ENCODE peak calls at places on chromosomes 13 and 19, in ten cellular contexts. L is effector memory CD8-positive, alpha-beta T cell; Z is T-helper 17 cell; Q is activated CD8-positive, alpha-beta memory T cell treated with anti-CD3 and anti-CD28 coated beads for 24 hours; N is fibroblast of lung; K is activated CD4-positive, CD25-positive, alpha-beta regulatory T cell; M is amniotic epithelial cell; T is NCI-H1048; F is RWPE1; O is NCI-H524. V is an unnamed sample.

GRCh38 chr13:43720780-43721397 is 65.9 kb downstream of the ENOX1 start:
- DNase-seq in L (no peak), Z (no peak), Q (no peak), N (no peak), K (no peak), M (peak), T (no peak), F (no peak), O (no peak), V (no peak)

GRCh38 chr13:52411629-52412028 is 5.7 kb upstream of the THSD1 start:
- DNase-seq in L (no peak), Z (no peak), Q (no peak), N (peak), K (no peak), M (peak), T (no peak), F (peak), O (no peak), V (no peak)

GRCh38 chr13:102484329-102484728 is 82.5 kb upstream of the FGF14 start:
- DNase-seq in L (no peak), Z (no peak), Q (no peak), N (peak), K (no peak), M (peak), T (no peak), F (peak), O (peak), V (peak)

GRCh38 chr13:109974354-109974753 is 188.0 kb upstream of the IRS2 start:
- DNase-seq in L (no peak), Z (no peak), Q (no peak), N (peak), K (no peak), M (no peak), T (no peak), F (no peak), O (no peak), V (no peak)

GRCh38 chr19:1811942-1812425 is at the start of gene ATP8B3:
- DNase-seq in L (no peak), Z (peak), Q (no peak), N (no peak), K (no peak), M (no peak), T (no peak), F (peak), O (no peak), V (peak)

GRCh38 chr19:2722541-2723344 is 1.6 kb upstream of the DIRAS1 start:
- DNase-seq in L (no peak), Z (no peak), Q (no peak), N (peak), K (no peak), M (peak), T (no peak), F (peak), O (no peak), V (no peak)

GRCh38 chr19:6092329-6093286 is 17.7 kb downstream of the RFX2 start:
- DNase-seq in L (no peak), Z (no peak), Q (no peak), N (peak), K (no peak), M (peak), T (no peak), F (peak), O (peak), V (no peak)

GRCh38 chr13:87153371-87153770 is 517.8 kb upstream of the SLITRK5 start:
- DNase-seq in L (no peak), Z (no peak), Q (no peak), N (no peak), K (no peak), M (no peak), T (no peak), F (no peak), O (no peak), V (no peak)

GRCh38 chr13:111265006-111265700 is 55.3 kb upstream of the TEX29 start:
- DNase-seq in L (no peak), Z (no peak), Q (no peak), N (no peak), K (no peak), M (no peak), T (no peak), F (no peak), O (no peak), V (no peak)

GRCh38 chr19:42111811-42112210 is 20.4 kb downstream of the POU2F2 start:
- DNase-seq in L (no peak), Z (no peak), Q (no peak), N (peak), K (no peak), M (no peak), T (no peak), F (peak), O (no peak), V (no peak)

GRCh38 chr13:106467406-106468122 is 67.9 kb downstream of the EFNB2 start:
- DNase-seq in L (no peak), Z (no peak), Q (no peak), N (no peak), K (no peak), M (no peak), T (no peak), F (no peak), O (no peak), V (no peak)

GRCh38 chr19:54189020-54189667 is at the start of gene MBOAT7:
- DNase-seq in L (no peak), Z (no peak), Q (no peak), N (no peak), K (peak), M (no peak), T (no peak), F (no peak), O (no peak), V (no peak)

GRCh38 chr13:53191091-53191490 is 162.5 kb downstream of the OLFM4 start:
- DNase-seq in L (no peak), Z (no peak), Q (no peak), N (peak), K (no peak), M (peak), T (no peak), F (peak), O (no peak), V (no peak)

GRCh38 chr19:12247644-12248222 is 47.0 kb downstream of the ZNF44 start:
- DNase-seq in L (no peak), Z (no peak), Q (no peak), N (no peak), K (no peak), M (no peak), T (no peak), F (no peak), O (no peak), V (no peak)

GRCh38 chr13:109162248-109163051 is 533.0 kb downstream of the MYO16 start:
- DNase-seq in L (no peak), Z (no peak), Q (no peak), N (no peak), K (no peak), M (no peak), T (no peak), F (no peak), O (no peak), V (no peak)

GRCh38 chr19:12000152-12000981 is 35.1 kb downstream of the ZNF433 start:
- DNase-seq in L (no peak), Z (no peak), Q (no peak), N (peak), K (no peak), M (no peak), T (no peak), F (no peak), O (no peak), V (peak)

GRCh38 chr19:52600639-52601024 is 30.5 kb downstream of the ZNF701 start:
- DNase-seq in L (no peak), Z (no peak), Q (no peak), N (no peak), K (no peak), M (no peak), T (no peak), F (no peak), O (peak), V (peak)

GRCh38 chr19:6693681-6694080 is 23.7 kb upstream of the TNFSF14 start:
- DNase-seq in L (no peak), Z (no peak), Q (no peak), N (no peak), K (no peak), M (no peak), T (no peak), F (no peak), O (no peak), V (no peak)

GRCh38 chr13:40970803-40971202 is 48.3 kb downstream of the ELF1 start:
- DNase-seq in L (no peak), Z (no peak), Q (no peak), N (no peak), K (no peak), M (no peak), T (no peak), F (no peak), O (no peak), V (no peak)

GRCh38 chr19:5436101-5436947 is 18.9 kb upstream of the ZNRF4 start:
- DNase-seq in L (no peak), Z (no peak), Q (no peak), N (peak), K (no peak), M (peak), T (no peak), F (peak), O (peak), V (no peak)

GRCh38 chr13:84946144-84946543 is 853.1 kb downstream of the SLITRK6 start:
- DNase-seq in L (no peak), Z (no peak), Q (no peak), N (no peak), K (no peak), M (no peak), T (no peak), F (no peak), O (no peak), V (no peak)

GRCh38 chr19:41324921-41325639 is 15.1 kb downstream of the CCDC97 start:
- DNase-seq in L (no peak), Z (no peak), Q (no peak), N (peak), K (no peak), M (peak), T (no peak), F (peak), O (no peak), V (peak)

GRCh38 chr13:76968041-76968440 is 19.7 kb downstream of the ACOD1 start:
- DNase-seq in L (no peak), Z (no peak), Q (no peak), N (no peak), K (no peak), M (no peak), T (no peak), F (no peak), O (peak), V (no peak)

GRCh38 chr13:110329798-110330461 is 22.8 kb downstream of the COL4A2 start:
- DNase-seq in L (no peak), Z (no peak), Q (no peak), N (peak), K (no peak), M (no peak), T (no peak), F (no peak), O (no peak), V (no peak)

GRCh38 chr19:1087813-1088418 is 7.3 kb downstream of the POLR2E start:
- DNase-seq in L (no peak), Z (no peak), Q (no peak), N (no peak), K (no peak), M (no peak), T (no peak), F (no peak), O (no peak), V (peak)

GRCh38 chr19:17454579-17454978 is 6.1 kb upstream of the TMEM221 start:
- DNase-seq in L (no peak), Z (no peak), Q (no peak), N (no peak), K (no peak), M (no peak), T (no peak), F (no peak), O (peak), V (no peak)

GRCh38 chr13:25249001-25249543 is 38.2 kb downstream of the MTMR6 start:
- DNase-seq in L (no peak), Z (no peak), Q (no peak), N (peak), K (no peak), M (peak), T (no peak), F (no peak), O (peak), V (no peak)

GRCh38 chr13:102651892-102652291 is 43.0 kb downstream of the METTL21C start:
- DNase-seq in L (no peak), Z (no peak), Q (no peak), N (no peak), K (no peak), M (peak), T (no peak), F (no peak), O (no peak), V (no peak)

GRCh38 chr19:44943801-44944249 is 1.8 kb downstream of the APOC4 start:
- DNase-seq in L (no peak), Z (no peak), Q (no peak), N (no peak), K (no peak), M (no peak), T (no peak), F (no peak), O (no peak), V (no peak)

GRCh38 chr13:90105276-90105675 is 1242.2 kb upstream of the MIR17HG start:
- DNase-seq in L (no peak), Z (no peak), Q (no peak), N (peak), K (no peak), M (peak), T (no peak), F (peak), O (no peak), V (no peak)

GRCh38 chr13:51999525-51999924 is 11.7 kb downstream of the ATP7B start:
- DNase-seq in L (no peak), Z (no peak), Q (no peak), N (peak), K (no peak), M (peak), T (no peak), F (no peak), O (peak), V (no peak)

GRCh38 chr19:41546386-41546789 is 29.6 kb upstream of the CEACAM21 start:
- DNase-seq in L (peak), Z (no peak), Q (no peak), N (no peak), K (no peak), M (no peak), T (no peak), F (no peak), O (no peak), V (peak)

GRCh38 chr19:49133621-49134454 is 14.5 kb downstream of the PPFIA3 start:
- DNase-seq in L (no peak), Z (peak), Q (peak), N (peak), K (no peak), M (peak), T (no peak), F (peak), O (no peak), V (peak)

GRCh38 chr19:33603377-33603776 is 18.4 kb upstream of the CHST8 start:
- DNase-seq in L (no peak), Z (no peak), Q (no peak), N (no peak), K (no peak), M (no peak), T (no peak), F (no peak), O (peak), V (no peak)

GRCh38 chr13:27775943-27776342 is 16.3 kb upstream of the GSX1 start:
- DNase-seq in L (no peak), Z (no peak), Q (no peak), N (no peak), K (no peak), M (no peak), T (no peak), F (no peak), O (no peak), V (no peak)

GRCh38 chr19:4802711-4803110 is 11.2 kb downstream of the FEM1A start:
- DNase-seq in L (no peak), Z (no peak), Q (no peak), N (no peak), K (no peak), M (no peak), T (no peak), F (no peak), O (no peak), V (no peak)

GRCh38 chr19:42279902-42280760 is 11.1 kb downstream of the CIC start:
- DNase-seq in L (peak), Z (peak), Q (peak), N (peak), K (peak), M (peak), T (peak), F (peak), O (peak), V (peak)

GRCh38 chr13:28181413-28181812 is 43.1 kb downstream of the PAN3 start:
- DNase-seq in L (no peak), Z (no peak), Q (no peak), N (peak), K (no peak), M (peak), T (no peak), F (peak), O (no peak), V (no peak)

V was measured in T-helper 2 cell.